ENCODE peak calls at places on chromosomes 7 and 10, in four cellular contexts. One of them, this sample, is unnamed.

GRCh38 chr7:5590596-5591546 is 167.2 kb upstream of the TNRC18 start:
- DNase-seq in WTC11: no peak
- DNase-seq in amniotic stem cell: no peak
- DNase-seq in iris pigment epithelial cell: no peak
- DNase-seq in this sample: no peak

GRCh38 chr10:127303746-127304145 is 107.4 kb upstream of the INSYN2A start:
- DNase-seq in iris pigment epithelial cell: no peak
- DNase-seq in amniotic stem cell: no peak
- DNase-seq in WTC11: no peak
- DNase-seq in this sample: no peak

GRCh38 chr7:130897515-130898419 is 163.8 kb upstream of the KLF14 start:
- DNase-seq in amniotic stem cell: no peak
- DNase-seq in iris pigment epithelial cell: no peak
- DNase-seq in WTC11: no peak
- DNase-seq in this sample: peak

GRCh38 chr7:18295781-18296417 is 199.7 kb upstream of the HDAC9 start:
- DNase-seq in iris pigment epithelial cell: no peak
- DNase-seq in WTC11: no peak
- DNase-seq in amniotic stem cell: no peak
- DNase-seq in this sample: no peak

GRCh38 chr10:116056445-116057293 is 216.3 kb downstream of the GFRA1 start:
- DNase-seq in WTC11: no peak
- DNase-seq in amniotic stem cell: no peak
- DNase-seq in iris pigment epithelial cell: peak
- DNase-seq in this sample: no peak

GRCh38 chr7:30929686-30930085 is 18.0 kb downstream of the AQP1 start:
- DNase-seq in WTC11: no peak
- DNase-seq in amniotic stem cell: no peak
- DNase-seq in iris pigment epithelial cell: no peak
- DNase-seq in this sample: no peak

GRCh38 chr10:35027567-35027966 is 62.6 kb downstream of the CUL2 start:
- DNase-seq in iris pigment epithelial cell: no peak
- DNase-seq in amniotic stem cell: peak
- DNase-seq in WTC11: no peak
- DNase-seq in this sample: peak

GRCh38 chr7:43905209-43905946 is 1.0 kb downstream of the URGCP start:
- DNase-seq in WTC11: peak
- DNase-seq in iris pigment epithelial cell: no peak
- DNase-seq in amniotic stem cell: no peak
- DNase-seq in this sample: peak

GRCh38 chr10:60282771-60283353 is 106.8 kb downstream of the ANK3 start:
- DNase-seq in WTC11: no peak
- DNase-seq in iris pigment epithelial cell: peak
- DNase-seq in amniotic stem cell: no peak
- DNase-seq in this sample: no peak

GRCh38 chr7:126806614-126807013 is 446.1 kb downstream of the GRM8 start:
- DNase-seq in amniotic stem cell: no peak
- DNase-seq in WTC11: no peak
- DNase-seq in iris pigment epithelial cell: no peak
- DNase-seq in this sample: no peak

GRCh38 chr7:157769870-157770213 is 433.0 kb downstream of the DNAJB6 start:
- DNase-seq in iris pigment epithelial cell: no peak
- DNase-seq in WTC11: no peak
- DNase-seq in amniotic stem cell: no peak
- DNase-seq in this sample: no peak

GRCh38 chr7:2142386-2142785 is 90.4 kb downstream of the MAD1L1 start:
- DNase-seq in iris pigment epithelial cell: no peak
- DNase-seq in amniotic stem cell: no peak
- DNase-seq in WTC11: no peak
- DNase-seq in this sample: no peak

GRCh38 chr7:105896407-105896842 is 20.0 kb upstream of the ATXN7L1 start:
- DNase-seq in WTC11: no peak
- DNase-seq in amniotic stem cell: no peak
- DNase-seq in iris pigment epithelial cell: no peak
- DNase-seq in this sample: peak

GRCh38 chr10:31697271-31698168 is 231.1 kb downstream of the ARHGAP12 start:
- DNase-seq in iris pigment epithelial cell: peak
- DNase-seq in WTC11: no peak
- DNase-seq in amniotic stem cell: peak
- DNase-seq in this sample: no peak

GRCh38 chr7:26101471-26102151 is 50.4 kb upstream of the NFE2L3 start:
- DNase-seq in iris pigment epithelial cell: no peak
- DNase-seq in amniotic stem cell: no peak
- DNase-seq in WTC11: peak
- DNase-seq in this sample: no peak

GRCh38 chr10:102555781-102556328 is 52.1 kb downstream of the SUFU start:
- DNase-seq in amniotic stem cell: peak
- DNase-seq in WTC11: no peak
- DNase-seq in iris pigment epithelial cell: peak
- DNase-seq in this sample: no peak

GRCh38 chr7:92749327-92749730 is 87.0 kb downstream of the CDK6 start:
- DNase-seq in amniotic stem cell: no peak
- DNase-seq in WTC11: no peak
- DNase-seq in iris pigment epithelial cell: peak
- DNase-seq in this sample: no peak

GRCh38 chr10:87875929-87876571 is 12.6 kb downstream of the PTEN start:
- DNase-seq in iris pigment epithelial cell: no peak
- DNase-seq in WTC11: no peak
- DNase-seq in amniotic stem cell: no peak
- DNase-seq in this sample: no peak